ENCODE peak calls at places on chromosomes 4 and X, in four cellular contexts. J is HepG2, S is GM12878, M is K562. G is an unnamed sample.
A peak's percentile ranks its signal among the peaks of the same experiment; 100 is the strongest.

GRCh38 chr4:84403656-84404055 is 95.4 kb downstream of the NKX6-1 start:
- DNase-seq in J (no peak), S (no peak), M (no peak), G (no peak)

GRCh38 chr4:8599657-8600056 is 7.1 kb downstream of the CPZ start:
- DNase-seq in J (no peak), S (no peak), M (peak; percentile 25), G (no peak)

GRCh38 chr4:6177587-6178197 is 22.7 kb downstream of the JAKMIP1 start:
- DNase-seq in J (no peak), S (no peak), M (peak; percentile 60), G (peak; percentile 34)

GRCh38 chr4:140567722-140568121 is 1.0 kb downstream of the UCP1 start:
- DNase-seq in J (no peak), S (no peak), M (no peak), G (peak; percentile 14)

GRCh38 chr4:2462992-2463762 is 5.7 kb upstream of the RNF4 start:
- DNase-seq in J (no peak), S (no peak), M (no peak), G (no peak)

GRCh38 chr4:145804134-145804533 is 124.2 kb downstream of the C4orf51 start:
- DNase-seq in J (peak; percentile 54), S (no peak), M (no peak), G (no peak)

GRCh38 chr4:27048350-27049100 is 187.9 kb downstream of the STIM2 start:
- DNase-seq in J (no peak), S (no peak), M (peak; percentile 35), G (peak; percentile 21)

GRCh38 chr4:165079476-165079875 is 25.8 kb downstream of the TRIM75 start:
- DNase-seq in J (no peak), S (no peak), M (no peak), G (no peak)

GRCh38 chr4:124907881-124908280 is 195.3 kb upstream of the ANKRD50 start:
- DNase-seq in J (no peak), S (no peak), M (no peak), G (no peak)

GRCh38 chr4:3475713-3476260 is 12.7 kb downstream of the DOK7 start:
- DNase-seq in J (no peak), S (no peak), M (no peak), G (no peak)

GRCh38 chr4:97627785-97628184 is 515.5 kb downstream of the STPG2 start:
- DNase-seq in J (no peak), S (no peak), M (no peak), G (no peak)

GRCh38 chr4:20883231-20883630 is 183.0 kb downstream of the PACRGL start:
- DNase-seq in J (no peak), S (no peak), M (no peak), G (no peak)
- TF ChIP-seq FOXM1 in J (no peak), S (no peak), M (no peak), G (no peak)

DNA sequence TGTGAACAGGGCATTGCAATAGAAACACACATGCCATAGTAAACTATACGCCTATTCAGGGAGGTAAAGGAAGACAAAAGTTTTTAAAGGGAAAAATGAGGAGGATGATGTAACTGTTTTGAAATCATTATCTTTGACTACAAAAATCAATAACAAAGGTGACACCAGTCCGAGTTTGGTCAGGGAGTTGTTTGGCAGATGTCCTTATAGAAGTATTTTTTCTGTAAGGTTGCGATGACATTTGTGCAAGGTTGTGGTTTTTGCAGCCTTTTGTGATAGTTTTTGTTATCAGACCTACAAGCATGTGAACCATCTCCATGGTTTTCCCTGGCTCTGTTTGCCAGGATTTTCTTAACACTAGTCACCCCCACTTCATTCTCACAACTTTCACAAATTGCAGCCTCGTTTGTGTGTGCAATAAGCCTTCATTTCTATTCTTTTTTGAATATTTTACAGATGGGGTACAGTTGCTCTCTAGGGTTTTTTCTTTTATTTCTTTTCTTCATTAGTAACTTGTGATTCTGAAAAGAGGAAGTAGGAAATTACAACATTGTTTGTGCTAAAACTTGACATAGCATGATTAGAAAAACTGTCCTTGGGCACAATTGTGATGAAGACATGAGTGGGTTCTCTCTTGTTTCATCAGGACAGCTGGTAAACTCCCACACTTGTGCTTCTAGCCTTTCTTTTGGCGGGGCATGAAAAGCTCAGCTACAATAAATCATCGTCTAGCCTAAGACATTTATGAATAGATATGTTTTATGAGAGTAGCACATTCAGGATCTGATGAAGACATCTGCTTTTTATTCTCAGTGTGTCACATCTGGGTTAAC is 60.2 kb upstream of the PNPLA4 start:
- DNase-seq in J (peak; percentile 35), S (peak; percentile 26), M (no peak), G (no peak)
- TF ChIP-seq TARDBP in J (no peak), S (no peak), M (no peak), G (no peak)

DNA sequence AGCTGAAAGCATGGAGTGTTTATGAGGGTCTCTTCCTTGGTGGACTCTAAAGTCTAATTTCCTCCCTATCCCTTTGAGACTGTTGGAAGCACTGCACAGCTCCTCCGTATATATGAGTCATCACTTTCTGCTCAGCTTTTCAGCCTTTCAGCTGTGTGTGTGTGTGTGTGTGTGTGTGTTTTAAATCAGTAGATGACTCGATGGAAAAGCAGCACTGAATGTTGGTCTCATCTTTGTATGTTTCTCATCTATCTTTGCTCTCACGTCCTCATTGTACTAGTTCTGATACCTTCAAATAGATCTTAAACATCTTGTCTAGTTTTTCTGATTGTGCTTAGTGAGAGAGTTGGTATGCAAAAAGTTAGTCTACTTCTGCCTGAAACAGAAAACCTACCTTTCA is 81.6 kb downstream of the ZFX start:
- DNase-seq in J (no peak), S (no peak), M (peak; percentile 38), G (no peak)
- TF ChIP-seq FOXM1 in J (no peak), S (no peak), M (no peak), G (no peak)

DNA sequence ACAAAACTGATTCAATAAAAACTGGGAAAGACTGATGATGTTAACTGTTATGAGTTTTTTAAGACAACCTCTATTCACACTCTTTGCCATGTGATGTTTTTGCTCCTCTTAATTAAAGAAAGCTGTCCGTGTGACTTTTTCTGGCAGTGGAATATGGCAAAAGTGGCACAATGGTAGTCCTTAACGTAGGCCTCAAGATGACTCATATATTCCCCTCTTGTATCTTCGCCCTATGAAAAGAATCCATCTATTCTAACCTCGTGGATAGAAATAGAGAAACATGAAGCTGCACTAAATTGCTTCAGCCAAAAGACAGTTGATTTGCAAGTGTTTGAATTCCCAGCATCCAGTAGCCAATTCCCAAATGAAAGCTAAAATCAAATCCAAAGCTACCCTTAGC is 603.8 kb upstream of the PCDH7 start:
- DNase-seq in J (no peak), S (no peak), M (no peak), G (no peak)
- TF ChIP-seq TARDBP in J (no peak), S (no peak), M (no peak), G (no peak)

DNA sequence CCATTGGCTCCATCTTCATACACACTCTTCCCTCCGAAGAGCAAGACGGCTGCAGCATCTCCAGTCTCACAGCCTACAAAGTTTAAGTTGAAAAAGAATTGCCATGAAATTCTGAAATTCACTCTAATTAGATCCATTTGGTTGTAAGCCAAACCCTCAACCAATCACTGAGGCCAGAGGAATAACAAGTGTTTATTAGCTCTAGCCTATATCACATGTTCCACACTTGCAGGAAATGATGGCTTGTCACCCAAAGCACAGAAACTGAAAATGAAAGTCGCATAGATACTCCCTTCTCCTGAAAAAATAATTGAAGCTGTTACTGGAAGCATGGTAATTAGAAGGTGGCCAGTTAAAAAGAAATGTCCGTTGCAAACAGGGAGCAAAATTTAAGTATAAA is 1071.8 kb downstream of the CCSER1 start:
- DNase-seq in J (no peak), S (no peak), M (no peak), G (no peak)
- TF ChIP-seq FOXM1 in J (no peak), S (no peak), M (no peak), G (no peak)

GRCh38 chr4:24743931-24744330 is 51.4 kb upstream of the SOD3 start:
- DNase-seq in J (no peak), S (no peak), M (no peak), G (no peak)
- TF ChIP-seq TARDBP in J (no peak), S (no peak), M (no peak), G (no peak)

GRCh38 chr4:151218343-151218742 is 58.6 kb upstream of the PRSS48 start:
- DNase-seq in J (no peak), S (no peak), M (no peak), G (no peak)

GRCh38 chr4:151219091-151219490 is 57.9 kb upstream of the PRSS48 start:
- DNase-seq in J (no peak), S (no peak), M (no peak), G (no peak)

GRCh38 chr4:151219938-151220337 is 57.0 kb upstream of the PRSS48 start:
- DNase-seq in J (no peak), S (no peak), M (no peak), G (no peak)

DNA sequence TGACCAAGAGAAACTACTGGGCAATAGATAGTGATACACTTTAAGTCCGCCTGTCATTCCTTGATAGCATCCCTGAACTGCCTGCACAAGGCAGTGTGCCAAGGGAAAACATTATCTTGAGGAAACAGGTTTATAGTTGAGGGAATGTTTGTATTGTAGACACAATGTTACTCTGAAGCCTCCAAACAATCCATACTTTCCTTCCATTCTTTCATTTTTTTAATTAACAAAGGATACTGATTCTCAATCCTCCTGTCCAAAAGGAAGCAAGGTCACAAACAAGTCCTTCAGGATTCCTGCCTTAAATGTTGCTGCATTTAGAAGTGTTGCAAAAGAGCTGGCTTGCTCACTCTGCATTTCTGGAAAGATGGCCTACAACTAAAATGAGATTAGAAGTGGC is 61.7 kb upstream of the PRSS48 start:
- DNase-seq in J (no peak), S (no peak), M (peak; percentile 6), G (no peak)
- TF ChIP-seq FOXM1 in J (no peak), S (no peak), M (no peak), G (no peak)

GRCh38 chrX:8201896-8202331 is 30.8 kb upstream of the VCX2 start:
- DNase-seq in J (no peak), S (no peak), M (no peak), G (no peak)

GRCh38 chrX:8204169-8204935 is 33.3 kb upstream of the VCX2 start:
- DNase-seq in J (no peak), S (no peak), M (no peak), G (no peak)
- TF ChIP-seq TARDBP in J (no peak), S (no peak), M (no peak), G (no peak)

GRCh38 chr4:123547818-123548200 is 151.2 kb downstream of the SPRY1 start:
- DNase-seq in J (no peak), S (no peak), M (no peak), G (no peak)
- TF ChIP-seq FOXM1 in J (no peak), S (no peak), M (no peak), G (no peak)

GRCh38 chrX:154373340-154374306 is 811 bp downstream of the FLNA start:
- DNase-seq in J (peak; percentile 59), S (peak; percentile 5), M (no peak), G (peak; percentile 60)
- TF ChIP-seq TARDBP in J (no peak), S (no peak), M (no peak), G (no peak)